ENCODE peak calls at places on chromosomes 2 and 18, in ten cellular contexts. F is stomach, X is upper lobe of right lung, A is cardiac muscle cell, I is WERI-Rb-1, H is BE2C, Q is lower lobe of right lung, D is psoas muscle, Y is fibroblast of the aortic adventitia, M is fibroblast of pulmonary artery. C is an unnamed sample.

GRCh38 chr2:43011142-43011491 is 215.3 kb downstream of the ZFP36L2 start:
- DNase-seq in D (no peak), F (no peak), H (no peak), A (no peak), I (no peak), Q (no peak), M (no peak), Y (no peak), X (no peak), C (no peak)

GRCh38 chr2:202718614-202719013 is 83.8 kb downstream of the FAM117B start:
- DNase-seq in Q (no peak), D (no peak), F (no peak), I (no peak), A (peak; percentile 20), M (peak; percentile 28), Y (peak; percentile 24), H (no peak), X (no peak), C (peak; percentile 59)

GRCh38 chr2:110713508-110714362 is 18.6 kb upstream of the ACOXL start:
- DNase-seq in I (no peak), Y (no peak), M (no peak), A (no peak), Q (no peak), X (no peak), F (no peak), D (no peak), H (no peak), C (no peak)

GRCh38 chr2:40304340-40304739 is 147.6 kb downstream of the SLC8A1 start:
- DNase-seq in I (no peak), H (no peak), M (no peak), A (no peak), F (no peak), D (peak; percentile 36), X (no peak), Y (no peak), Q (no peak), C (no peak)

GRCh38 chr2:195961873-195962272 is 106.8 kb downstream of the DNAH7 start:
- DNase-seq in Q (no peak), Y (no peak), M (no peak), H (no peak), I (no peak), F (no peak), D (no peak), X (no peak), A (no peak), C (no peak)

GRCh38 chr2:25598911-25599310 is 74.5 kb downstream of the DTNB start:
- DNase-seq in D (no peak), X (no peak), H (no peak), Q (no peak), F (no peak), M (no peak), Y (no peak), A (no peak), I (no peak), C (no peak)

GRCh38 chr18:58241877-58242276 is 197.9 kb downstream of the NEDD4L start:
- DNase-seq in Y (peak; percentile 90), H (no peak), M (peak; percentile 74), I (no peak), X (no peak), A (peak; percentile 86), F (no peak), Q (no peak), D (no peak), C (peak; percentile 99)

GRCh38 chr2:120875431-120875830 is 139.8 kb downstream of the GLI2 start:
- DNase-seq in X (no peak), H (no peak), I (peak; percentile 72), F (no peak), Y (no peak), A (no peak), Q (peak; percentile 32), D (peak; percentile 54), M (no peak), C (no peak)

GRCh38 chr2:88016948-88017779 is 817 bp upstream of the RNU2-63P start:
- DNase-seq in A (no peak), M (no peak), D (no peak), I (peak; percentile 47), Q (peak; percentile 73), Y (peak; percentile 8), X (peak; percentile 82), F (peak; percentile 67), H (no peak), C (no peak)

GRCh38 chr2:288002-288742 is at the start of gene ALKAL2:
- DNase-seq in X (peak; percentile 68), Y (no peak), H (no peak), I (no peak), D (no peak), M (peak; percentile 10), F (peak; percentile 39), A (peak; percentile 29), Q (peak; percentile 52), C (no peak)

GRCh38 chr2:174663572-174663971 is 66.0 kb upstream of the WIPF1 start:
- DNase-seq in A (peak; percentile 65), D (no peak), F (no peak), Q (no peak), I (no peak), Y (peak; percentile 96), M (peak; percentile 43), X (no peak), H (no peak), C (peak; percentile 92)

GRCh38 chr2:208128136-208128535 is 1.5 kb downstream of the CRYGC start:
- DNase-seq in D (no peak), F (no peak), I (no peak), X (no peak), Q (no peak), A (no peak), M (no peak), H (no peak), Y (no peak), C (no peak)

GRCh38 chr18:12786669-12787068 is 83.8 kb downstream of the PSMG2 start:
- DNase-seq in Q (no peak), D (no peak), A (no peak), X (no peak), F (no peak), M (no peak), I (no peak), Y (no peak), H (no peak), C (no peak)

GRCh38 chr18:12779456-12779855 is 76.6 kb downstream of the PSMG2 start:
- DNase-seq in H (no peak), X (no peak), F (no peak), A (no peak), M (no peak), Q (no peak), D (no peak), I (no peak), Y (no peak), C (no peak)

GRCh38 chr18:12783524-12783923 is 80.7 kb downstream of the PSMG2 start:
- DNase-seq in Y (no peak), X (no peak), D (no peak), H (no peak), A (no peak), M (no peak), I (peak; percentile 57), F (no peak), Q (no peak), C (no peak)

GRCh38 chr18:12779043-12779442 is 76.2 kb downstream of the PSMG2 start:
- DNase-seq in H (no peak), M (no peak), A (no peak), Y (no peak), Q (no peak), X (no peak), F (no peak), D (no peak), I (no peak), C (no peak)

GRCh38 chr18:12782521-12782920 is 79.7 kb downstream of the PSMG2 start:
- DNase-seq in A (no peak), F (no peak), D (no peak), Y (no peak), H (no peak), Q (no peak), M (no peak), I (no peak), X (no peak), C (no peak)
- TF ChIP-seq CTCF in A (no peak), F (no peak), D (no peak), Y (no peak), H (no peak), Q (no peak), M (no peak), I (no peak), X (no peak), C (no peak)

GRCh38 chr18:75915941-75916640 is 488.6 kb upstream of the SMIM21 start:
- DNase-seq in A (peak; percentile 9), Y (no peak), X (no peak), M (no peak), H (peak; percentile 31), I (peak; percentile 48), F (no peak), D (no peak), Q (no peak), C (no peak)
- H3K4me3 ChIP-seq in A (peak overlapping the region; percentile 51), Y (no peak overlapping the region), X (peak overlapping the region; percentile 43), M (no peak overlapping the region), H (no peak overlapping the region), I (peak overlapping the region; percentile 35), F (peak overlapping the region; percentile 44), D (peak overlapping the region; percentile 60), Q (peak overlapping the region; percentile 46), C (no peak overlapping the region)

DNA sequence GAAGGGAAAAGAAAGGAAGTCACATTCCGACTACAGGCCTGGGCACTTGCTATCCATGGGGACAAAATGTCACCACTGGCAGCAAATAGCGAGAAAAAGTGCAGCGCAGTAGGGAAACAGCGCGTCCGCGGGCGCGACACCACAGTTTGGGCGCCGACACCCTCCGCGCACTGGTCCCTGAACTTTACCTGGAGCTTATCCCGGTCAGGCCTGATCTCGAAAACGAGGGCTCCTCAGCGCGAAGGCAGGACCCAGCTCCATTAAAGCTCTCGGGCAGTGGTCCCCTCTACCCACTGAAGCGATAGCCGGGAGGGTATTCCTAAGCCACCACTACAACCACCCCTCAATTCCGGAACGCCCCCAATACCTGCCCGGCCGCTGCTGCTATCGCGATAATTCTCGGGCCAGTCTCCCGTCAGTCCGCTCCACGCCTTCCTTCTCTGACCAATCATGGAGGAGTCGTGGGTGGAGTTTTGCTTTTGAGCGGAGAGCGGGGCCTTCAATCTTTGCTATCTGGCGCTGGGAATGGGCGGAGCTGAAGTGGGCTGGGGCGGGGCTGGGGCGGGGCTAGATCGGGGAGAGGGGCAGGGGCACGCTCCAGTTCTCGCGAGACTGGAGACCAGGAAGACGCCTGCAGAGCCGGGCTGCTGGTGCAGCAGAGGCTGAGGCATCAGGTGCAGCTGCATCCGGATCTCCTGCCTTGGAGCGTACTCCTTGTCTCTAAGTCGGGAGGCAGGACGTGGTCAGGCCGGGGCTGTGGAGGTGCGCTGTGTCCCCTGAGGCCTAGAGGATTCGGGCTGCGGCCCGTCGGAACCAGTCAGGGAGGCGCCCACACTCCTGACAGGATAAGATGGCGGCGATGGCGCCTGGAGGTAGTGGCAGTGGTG is at the start of the genes PIGN and RELCH:
- DNase-seq in I (peak; percentile 99), A (peak; percentile 99), H (peak; percentile 87), Y (peak; percentile 99), M (peak; percentile 99), Q (peak; percentile 95), X (peak; percentile 95), D (peak; percentile 95), F (peak; percentile 95), C (peak; percentile 98)
- TF ChIP-seq CTCF in I (no peak), A (no peak), H (no peak), Y (no peak), M (no peak), Q (no peak), X (no peak), D (no peak), F (no peak), C (no peak)

DNA sequence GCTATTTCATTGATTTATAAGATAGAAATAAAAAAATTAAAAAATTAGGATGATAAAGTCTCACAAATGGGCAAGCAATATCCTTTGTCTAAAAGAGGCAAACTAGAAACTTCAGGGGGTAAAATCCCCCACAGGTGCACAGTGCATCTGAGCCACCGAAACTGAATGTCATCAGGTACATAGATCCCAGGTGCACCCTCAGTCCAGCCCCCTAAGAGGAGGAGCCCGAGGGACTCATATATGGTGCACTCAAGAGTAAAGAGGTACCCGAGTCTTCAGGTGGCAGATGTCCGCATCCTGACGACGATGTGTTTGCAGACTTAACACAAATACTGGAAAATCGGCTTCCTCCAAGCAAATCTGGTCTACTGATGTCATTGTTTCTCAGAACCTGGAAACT is 11.3 kb downstream of the QPCT start:
- DNase-seq in F (no peak), M (no peak), I (no peak), Q (no peak), A (no peak), X (no peak), D (no peak), H (no peak), Y (no peak), C (no peak)
- H3K4me3 ChIP-seq in F (no peak overlapping the region), M (no peak overlapping the region), I (no peak overlapping the region), Q (no peak overlapping the region), A (no peak overlapping the region), X (no peak overlapping the region), D (no peak overlapping the region), H (no peak overlapping the region), Y (no peak overlapping the region), C (no peak overlapping the region)

C was measured in fibroblast of mammary gland.